ENCODE peak calls at places on chromosomes 12 and 14, in seven cellular contexts. One of them, this sample, is unnamed.

GRCh38 chr12:55829967-55830600 is 697 bp upstream of the DNAJC14 start:
- DNase-seq in GM23248: no peak
- DNase-seq in neuronal stem cell: no peak
- DNase-seq in AG10803: no peak
- DNase-seq in HCT116: no peak
- DNase-seq in stomach: peak
- DNase-seq in fibroblast of the aortic adventitia: no peak
- DNase-seq in this sample: no peak

GRCh38 chr14:101740981-101741380 is 20.5 kb upstream of the PPP2R5C start:
- DNase-seq in GM23248: no peak
- DNase-seq in neuronal stem cell: no peak
- DNase-seq in AG10803: no peak
- DNase-seq in HCT116: no peak
- DNase-seq in stomach: no peak
- DNase-seq in fibroblast of the aortic adventitia: no peak
- DNase-seq in this sample: no peak

GRCh38 chr14:38790916-38791315 is 312.1 kb downstream of the SEC23A start:
- DNase-seq in GM23248: peak
- DNase-seq in neuronal stem cell: no peak
- DNase-seq in AG10803: peak
- DNase-seq in HCT116: no peak
- DNase-seq in stomach: no peak
- DNase-seq in fibroblast of the aortic adventitia: no peak
- DNase-seq in this sample: no peak

GRCh38 chr14:22084393-22085281 is 411.0 kb upstream of the OR4E1 start:
- DNase-seq in GM23248: peak
- DNase-seq in neuronal stem cell: peak
- DNase-seq in AG10803: peak
- DNase-seq in HCT116: peak
- DNase-seq in stomach: no peak
- DNase-seq in fibroblast of the aortic adventitia: peak
- DNase-seq in this sample: peak

GRCh38 chr12:12083688-12084087 is 12.9 kb downstream of the BCL2L14 start:
- DNase-seq in GM23248: no peak
- DNase-seq in neuronal stem cell: no peak
- DNase-seq in AG10803: no peak
- DNase-seq in HCT116: no peak
- DNase-seq in stomach: no peak
- DNase-seq in fibroblast of the aortic adventitia: peak
- DNase-seq in this sample: no peak

GRCh38 chr14:38749936-38750335 is 353.1 kb downstream of the SEC23A start:
- DNase-seq in GM23248: no peak
- DNase-seq in neuronal stem cell: no peak
- DNase-seq in AG10803: no peak
- DNase-seq in HCT116: no peak
- DNase-seq in stomach: no peak
- DNase-seq in fibroblast of the aortic adventitia: no peak
- DNase-seq in this sample: no peak

GRCh38 chr14:35068238-35069012 is 22.4 kb downstream of the FAM177A1 start:
- DNase-seq in GM23248: peak
- DNase-seq in neuronal stem cell: no peak
- DNase-seq in AG10803: peak
- DNase-seq in HCT116: no peak
- DNase-seq in stomach: no peak
- DNase-seq in fibroblast of the aortic adventitia: peak
- DNase-seq in this sample: no peak

GRCh38 chr14:59463773-59464650 is 1.2 kb downstream of the GPR135 start:
- DNase-seq in GM23248: peak
- DNase-seq in neuronal stem cell: no peak
- DNase-seq in AG10803: peak
- DNase-seq in HCT116: no peak
- DNase-seq in stomach: no peak
- DNase-seq in fibroblast of the aortic adventitia: no peak
- DNase-seq in this sample: no peak

GRCh38 chr12:89951050-89951693 is 242.5 kb upstream of the ATP2B1 start:
- DNase-seq in GM23248: peak
- DNase-seq in neuronal stem cell: no peak
- DNase-seq in AG10803: peak
- DNase-seq in HCT116: no peak
- DNase-seq in stomach: no peak
- DNase-seq in fibroblast of the aortic adventitia: peak
- DNase-seq in this sample: no peak

GRCh38 chr12:89947437-89948265 is 239.0 kb upstream of the ATP2B1 start:
- DNase-seq in GM23248: peak
- DNase-seq in neuronal stem cell: no peak
- DNase-seq in AG10803: peak
- DNase-seq in HCT116: no peak
- DNase-seq in stomach: no peak
- DNase-seq in fibroblast of the aortic adventitia: peak
- DNase-seq in this sample: no peak

GRCh38 chr12:89948266-89949175 is 239.9 kb upstream of the ATP2B1 start:
- DNase-seq in GM23248: no peak
- DNase-seq in neuronal stem cell: no peak
- DNase-seq in AG10803: no peak
- DNase-seq in HCT116: no peak
- DNase-seq in stomach: no peak
- DNase-seq in fibroblast of the aortic adventitia: no peak
- DNase-seq in this sample: no peak

GRCh38 chr12:89950421-89950820 is 241.8 kb upstream of the ATP2B1 start:
- DNase-seq in GM23248: no peak
- DNase-seq in neuronal stem cell: no peak
- DNase-seq in AG10803: no peak
- DNase-seq in HCT116: no peak
- DNase-seq in stomach: no peak
- DNase-seq in fibroblast of the aortic adventitia: no peak
- DNase-seq in this sample: no peak

GRCh38 chr12:89949457-89950195 is 241.0 kb upstream of the ATP2B1 start:
- DNase-seq in GM23248: peak
- DNase-seq in neuronal stem cell: no peak
- DNase-seq in AG10803: peak
- DNase-seq in HCT116: no peak
- DNase-seq in stomach: no peak
- DNase-seq in fibroblast of the aortic adventitia: peak
- DNase-seq in this sample: peak
- H3K4me3 ChIP-seq in GM23248: no peak
- H3K4me3 ChIP-seq in neuronal stem cell: no peak
- H3K4me3 ChIP-seq in AG10803: no peak
- H3K4me3 ChIP-seq in HCT116: no peak
- H3K4me3 ChIP-seq in stomach: no peak
- H3K4me3 ChIP-seq in fibroblast of the aortic adventitia: no peak
- H3K4me3 ChIP-seq in this sample: no peak

GRCh38 chr12:99455350-99456037 is 192.1 kb upstream of the GARIN6 start:
- DNase-seq in GM23248: peak
- DNase-seq in neuronal stem cell: no peak
- DNase-seq in AG10803: peak
- DNase-seq in HCT116: peak
- DNase-seq in stomach: no peak
- DNase-seq in fibroblast of the aortic adventitia: peak
- DNase-seq in this sample: no peak
- H3K4me3 ChIP-seq in GM23248: no peak
- H3K4me3 ChIP-seq in neuronal stem cell: no peak
- H3K4me3 ChIP-seq in AG10803: no peak
- H3K4me3 ChIP-seq in HCT116: no peak
- H3K4me3 ChIP-seq in stomach: no peak
- H3K4me3 ChIP-seq in fibroblast of the aortic adventitia: no peak
- H3K4me3 ChIP-seq in this sample: no peak

GRCh38 chr12:116556964-116557706 is 2.0 kb upstream of the MAP1LC3B2 start:
- DNase-seq in GM23248: peak
- DNase-seq in neuronal stem cell: no peak
- DNase-seq in AG10803: peak
- DNase-seq in HCT116: no peak
- DNase-seq in stomach: no peak
- DNase-seq in fibroblast of the aortic adventitia: peak
- DNase-seq in this sample: no peak
- H3K4me3 ChIP-seq in GM23248: no peak
- H3K4me3 ChIP-seq in neuronal stem cell: no peak
- H3K4me3 ChIP-seq in AG10803: no peak
- H3K4me3 ChIP-seq in HCT116: no peak
- H3K4me3 ChIP-seq in stomach: no peak
- H3K4me3 ChIP-seq in fibroblast of the aortic adventitia: no peak
- H3K4me3 ChIP-seq in this sample: no peak

GRCh38 chr12:66714709-66715108 is 35.8 kb upstream of the GRIP1 start:
- DNase-seq in GM23248: no peak
- DNase-seq in neuronal stem cell: no peak
- DNase-seq in AG10803: no peak
- DNase-seq in HCT116: no peak
- DNase-seq in stomach: no peak
- DNase-seq in fibroblast of the aortic adventitia: no peak
- DNase-seq in this sample: no peak
- H3K4me3 ChIP-seq in GM23248: no peak
- H3K4me3 ChIP-seq in neuronal stem cell: no peak
- H3K4me3 ChIP-seq in AG10803: no peak
- H3K4me3 ChIP-seq in HCT116: no peak
- H3K4me3 ChIP-seq in stomach: no peak
- H3K4me3 ChIP-seq in fibroblast of the aortic adventitia: no peak
- H3K4me3 ChIP-seq in this sample: no peak

GRCh38 chr12:40054554-40055226 is 51.2 kb downstream of the SLC2A13 start:
- DNase-seq in GM23248: peak
- DNase-seq in neuronal stem cell: no peak
- DNase-seq in AG10803: peak
- DNase-seq in HCT116: no peak
- DNase-seq in stomach: no peak
- DNase-seq in fibroblast of the aortic adventitia: peak
- DNase-seq in this sample: no peak
- H3K4me3 ChIP-seq in GM23248: peak
- H3K4me3 ChIP-seq in neuronal stem cell: no peak
- H3K4me3 ChIP-seq in AG10803: no peak
- H3K4me3 ChIP-seq in HCT116: no peak
- H3K4me3 ChIP-seq in stomach: no peak
- H3K4me3 ChIP-seq in fibroblast of the aortic adventitia: no peak
- H3K4me3 ChIP-seq in this sample: no peak

This sample was measured in LNCaP clone FGC.